ENCODE peak calls at places on chromosomes 7 and 10, in nine cellular contexts. One of them, this sample, is unnamed.

GRCh38 chr10:13709931-13710690 is 123.3 kb downstream of the PRPF18 start:
- DNase-seq in CD8-positive, alpha-beta T cell: no peak
- DNase-seq in ovary: no peak
- DNase-seq in thyroid gland: no peak
- DNase-seq in CD4-positive, alpha-beta T cell: no peak
- DNase-seq in H9: no peak
- DNase-seq in dorsolateral prefrontal cortex: no peak
- DNase-seq in PC-9: no peak
- DNase-seq in A549: no peak
- DNase-seq in this sample: no peak

GRCh38 chr7:6093375-6093774 is 62.2 kb downstream of the ANKRD61 start:
- DNase-seq in dorsolateral prefrontal cortex: no peak
- DNase-seq in A549: no peak
- DNase-seq in CD4-positive, alpha-beta T cell: no peak
- DNase-seq in H9: no peak
- DNase-seq in thyroid gland: no peak
- DNase-seq in CD8-positive, alpha-beta T cell: no peak
- DNase-seq in ovary: no peak
- DNase-seq in PC-9: no peak
- DNase-seq in this sample: no peak

GRCh38 chr10:16280595-16280994 is 156.2 kb upstream of the PTER start:
- DNase-seq in A549: no peak
- DNase-seq in dorsolateral prefrontal cortex: no peak
- DNase-seq in CD4-positive, alpha-beta T cell: no peak
- DNase-seq in CD8-positive, alpha-beta T cell: no peak
- DNase-seq in H9: no peak
- DNase-seq in ovary: no peak
- DNase-seq in PC-9: no peak
- DNase-seq in thyroid gland: no peak
- DNase-seq in this sample: no peak

GRCh38 chr10:113309791-113310190 is 243.1 kb upstream of the HABP2 start:
- DNase-seq in CD8-positive, alpha-beta T cell: no peak
- DNase-seq in PC-9: no peak
- DNase-seq in H9: no peak
- DNase-seq in thyroid gland: no peak
- DNase-seq in A549: no peak
- DNase-seq in dorsolateral prefrontal cortex: no peak
- DNase-seq in CD4-positive, alpha-beta T cell: no peak
- DNase-seq in ovary: no peak
- DNase-seq in this sample: no peak

GRCh38 chr10:78288716-78289115 is 255.1 kb downstream of the RPS24 start:
- DNase-seq in A549: no peak
- DNase-seq in thyroid gland: no peak
- DNase-seq in ovary: no peak
- DNase-seq in dorsolateral prefrontal cortex: no peak
- DNase-seq in H9: no peak
- DNase-seq in PC-9: no peak
- DNase-seq in CD8-positive, alpha-beta T cell: no peak
- DNase-seq in CD4-positive, alpha-beta T cell: no peak
- DNase-seq in this sample: no peak

GRCh38 chr7:90579181-90579688 is 16.9 kb upstream of the CDK14 start:
- DNase-seq in CD8-positive, alpha-beta T cell: no peak
- DNase-seq in thyroid gland: no peak
- DNase-seq in PC-9: peak; percentile 44
- DNase-seq in dorsolateral prefrontal cortex: no peak
- DNase-seq in H9: no peak
- DNase-seq in ovary: no peak
- DNase-seq in CD4-positive, alpha-beta T cell: no peak
- DNase-seq in A549: no peak
- DNase-seq in this sample: no peak

GRCh38 chr7:75955293-75955938 is 39.0 kb downstream of the TMEM120A start:
- DNase-seq in ovary: no peak
- DNase-seq in H9: no peak
- DNase-seq in thyroid gland: peak; percentile 79
- DNase-seq in dorsolateral prefrontal cortex: no peak
- DNase-seq in CD4-positive, alpha-beta T cell: no peak
- DNase-seq in CD8-positive, alpha-beta T cell: no peak
- DNase-seq in PC-9: no peak
- DNase-seq in A549: no peak
- DNase-seq in this sample: no peak

GRCh38 chr10:24901686-24902399 is 50.6 kb downstream of the PRTFDC1 start:
- DNase-seq in CD4-positive, alpha-beta T cell: no peak
- DNase-seq in CD8-positive, alpha-beta T cell: no peak
- DNase-seq in A549: peak; percentile 88
- DNase-seq in PC-9: peak; percentile 89
- DNase-seq in ovary: peak; percentile 35
- DNase-seq in H9: no peak
- DNase-seq in dorsolateral prefrontal cortex: peak; percentile 58
- DNase-seq in thyroid gland: no peak
- DNase-seq in this sample: peak; percentile 24

GRCh38 chr10:4344544-4344994 is 481.4 kb upstream of the AKR1E2 start:
- DNase-seq in H9: no peak
- DNase-seq in thyroid gland: peak; percentile 21
- DNase-seq in PC-9: peak; percentile 97
- DNase-seq in dorsolateral prefrontal cortex: peak; percentile 58
- DNase-seq in CD4-positive, alpha-beta T cell: no peak
- DNase-seq in ovary: peak; percentile 22
- DNase-seq in CD8-positive, alpha-beta T cell: no peak
- DNase-seq in A549: peak; percentile 92
- DNase-seq in this sample: no peak

GRCh38 chr7:104267701-104268368 is 60.0 kb upstream of the ORC5 start:
- DNase-seq in thyroid gland: no peak
- DNase-seq in H9: no peak
- DNase-seq in CD4-positive, alpha-beta T cell: no peak
- DNase-seq in ovary: no peak
- DNase-seq in dorsolateral prefrontal cortex: no peak
- DNase-seq in PC-9: no peak
- DNase-seq in CD8-positive, alpha-beta T cell: no peak
- DNase-seq in A549: peak; percentile 4
- DNase-seq in this sample: no peak

GRCh38 chr10:60868946-60869345 is 75.0 kb downstream of the RHOBTB1 start:
- DNase-seq in thyroid gland: no peak
- DNase-seq in dorsolateral prefrontal cortex: no peak
- DNase-seq in CD4-positive, alpha-beta T cell: no peak
- DNase-seq in CD8-positive, alpha-beta T cell: no peak
- DNase-seq in A549: no peak
- DNase-seq in ovary: no peak
- DNase-seq in PC-9: no peak
- DNase-seq in H9: no peak
- DNase-seq in this sample: no peak

DNA sequence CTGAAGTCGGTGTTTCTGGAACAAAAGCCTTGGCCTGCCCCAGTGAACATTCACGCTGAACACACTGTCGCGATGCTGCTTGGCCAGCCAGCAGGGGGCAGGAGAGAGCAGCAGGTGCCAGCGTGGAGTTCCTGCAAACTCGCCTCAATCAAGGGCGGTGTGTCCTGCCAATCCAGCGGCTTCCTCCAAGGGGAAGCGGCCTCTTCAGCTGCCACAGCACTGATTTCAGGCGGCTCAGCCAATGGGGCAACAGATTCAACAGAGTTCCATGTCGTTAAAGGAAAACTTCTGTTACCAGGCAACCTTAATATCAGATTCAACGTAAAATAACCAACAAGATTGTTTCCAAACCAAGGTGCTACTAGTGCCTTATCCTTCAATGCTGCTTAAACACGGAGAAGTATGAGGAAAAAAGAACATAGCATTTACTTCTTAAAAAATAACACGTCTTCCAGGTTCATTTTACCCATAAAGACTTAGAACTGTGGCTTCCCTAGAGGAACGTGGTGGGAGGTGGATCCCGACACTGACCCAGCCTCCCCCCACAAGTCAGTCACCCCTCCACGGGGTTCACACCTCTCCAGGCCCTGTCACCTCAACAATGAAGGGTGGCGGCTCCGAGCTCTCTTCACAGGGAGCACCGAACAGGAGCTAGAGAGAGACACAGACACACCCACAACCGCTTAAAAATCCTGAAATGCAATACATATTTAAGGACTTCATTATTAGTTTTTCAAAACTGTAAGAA is 178.2 kb downstream of the DIP2C start:
- DNase-seq in dorsolateral prefrontal cortex: peak; percentile 94
- DNase-seq in thyroid gland: peak; percentile 95
- DNase-seq in ovary: peak; percentile 93
- DNase-seq in CD8-positive, alpha-beta T cell: peak; percentile 82
- DNase-seq in PC-9: no peak
- DNase-seq in CD4-positive, alpha-beta T cell: peak; percentile 79
- DNase-seq in H9: peak; percentile 96
- DNase-seq in A549: peak; percentile 93
- DNase-seq in this sample: peak; percentile 82
- H3K27ac ChIP-seq in dorsolateral prefrontal cortex: peak overlapping the region; percentile 80
- H3K27ac ChIP-seq in thyroid gland: peak overlapping the region; percentile 33
- H3K27ac ChIP-seq in ovary: no peak overlapping the region
- H3K27ac ChIP-seq in CD8-positive, alpha-beta T cell: no peak overlapping the region
- H3K27ac ChIP-seq in PC-9: no peak overlapping the region
- H3K27ac ChIP-seq in CD4-positive, alpha-beta T cell: no peak overlapping the region
- H3K27ac ChIP-seq in H9: no peak overlapping the region
- H3K27ac ChIP-seq in A549: no peak overlapping the region
- H3K27ac ChIP-seq in this sample: no peak overlapping the region

DNA sequence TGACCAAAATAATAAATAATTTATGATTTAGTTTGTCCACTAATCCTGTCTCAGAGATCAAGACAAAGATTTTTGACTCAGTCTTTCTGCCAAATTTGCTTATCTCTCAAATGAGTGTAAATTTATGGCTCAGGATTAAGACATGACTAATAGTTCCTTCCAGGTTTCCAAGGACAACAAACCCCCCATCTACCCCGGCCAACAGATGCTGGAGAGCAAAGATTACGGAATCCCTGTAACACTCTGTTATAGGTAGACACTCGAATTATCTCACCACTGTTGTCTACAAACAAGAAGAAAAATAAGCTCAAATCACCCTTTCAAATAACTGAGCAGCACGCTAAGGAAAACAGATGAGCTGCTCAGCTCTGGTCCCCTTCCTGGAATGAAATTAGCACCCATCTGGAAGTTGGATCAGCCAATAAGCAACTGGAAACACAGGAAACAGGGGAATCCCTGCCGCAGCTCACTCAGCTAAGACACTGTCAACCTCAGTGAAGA is 56.8 kb upstream of the SVIL start:
- DNase-seq in A549: no peak
- DNase-seq in CD8-positive, alpha-beta T cell: no peak
- DNase-seq in dorsolateral prefrontal cortex: no peak
- DNase-seq in H9: no peak
- DNase-seq in CD4-positive, alpha-beta T cell: no peak
- DNase-seq in thyroid gland: no peak
- DNase-seq in ovary: no peak
- DNase-seq in PC-9: no peak
- DNase-seq in this sample: peak; percentile 36
- H3K27ac ChIP-seq in A549: no peak overlapping the region
- H3K27ac ChIP-seq in CD8-positive, alpha-beta T cell: no peak overlapping the region
- H3K27ac ChIP-seq in dorsolateral prefrontal cortex: no peak overlapping the region
- H3K27ac ChIP-seq in H9: peak overlapping the region; percentile 88
- H3K27ac ChIP-seq in CD4-positive, alpha-beta T cell: no peak overlapping the region
- H3K27ac ChIP-seq in thyroid gland: peak overlapping the region; percentile 90
- H3K27ac ChIP-seq in ovary: peak overlapping the region; percentile 31
- H3K27ac ChIP-seq in PC-9: no peak overlapping the region
- H3K27ac ChIP-seq in this sample: no peak overlapping the region

GRCh38 chr10:101007915-101008822 is 8.6 kb downstream of the LZTS2 start:
- DNase-seq in thyroid gland: no peak
- DNase-seq in dorsolateral prefrontal cortex: no peak
- DNase-seq in H9: no peak
- DNase-seq in CD8-positive, alpha-beta T cell: no peak
- DNase-seq in PC-9: no peak
- DNase-seq in CD4-positive, alpha-beta T cell: no peak
- DNase-seq in ovary: no peak
- DNase-seq in A549: no peak
- DNase-seq in this sample: no peak

GRCh38 chr10:101006593-101007098 is 7.0 kb downstream of the LZTS2 start:
- DNase-seq in CD8-positive, alpha-beta T cell: no peak
- DNase-seq in PC-9: no peak
- DNase-seq in dorsolateral prefrontal cortex: no peak
- DNase-seq in H9: no peak
- DNase-seq in CD4-positive, alpha-beta T cell: no peak
- DNase-seq in ovary: peak; percentile 65
- DNase-seq in thyroid gland: no peak
- DNase-seq in A549: no peak
- DNase-seq in this sample: no peak

GRCh38 chr10:101005361-101005760 is 5.8 kb downstream of the LZTS2 start:
- DNase-seq in A549: no peak
- DNase-seq in dorsolateral prefrontal cortex: no peak
- DNase-seq in PC-9: no peak
- DNase-seq in H9: no peak
- DNase-seq in ovary: no peak
- DNase-seq in CD8-positive, alpha-beta T cell: no peak
- DNase-seq in CD4-positive, alpha-beta T cell: no peak
- DNase-seq in thyroid gland: no peak
- DNase-seq in this sample: no peak

GRCh38 chr10:101007099-101007711 is 7.6 kb downstream of the LZTS2 start:
- DNase-seq in CD8-positive, alpha-beta T cell: no peak
- DNase-seq in dorsolateral prefrontal cortex: no peak
- DNase-seq in thyroid gland: peak; percentile 31
- DNase-seq in CD4-positive, alpha-beta T cell: no peak
- DNase-seq in H9: no peak
- DNase-seq in A549: no peak
- DNase-seq in PC-9: no peak
- DNase-seq in ovary: peak; percentile 70
- DNase-seq in this sample: no peak

GRCh38 chr10:101005869-101006567 is 6.4 kb downstream of the LZTS2 start:
- DNase-seq in thyroid gland: no peak
- DNase-seq in H9: no peak
- DNase-seq in dorsolateral prefrontal cortex: no peak
- DNase-seq in PC-9: no peak
- DNase-seq in CD4-positive, alpha-beta T cell: no peak
- DNase-seq in A549: no peak
- DNase-seq in CD8-positive, alpha-beta T cell: no peak
- DNase-seq in ovary: no peak
- DNase-seq in this sample: no peak
- H3K27ac ChIP-seq in thyroid gland: no peak overlapping the region
- H3K27ac ChIP-seq in H9: no peak overlapping the region
- H3K27ac ChIP-seq in dorsolateral prefrontal cortex: peak overlapping the region; percentile 96
- H3K27ac ChIP-seq in PC-9: no peak overlapping the region
- H3K27ac ChIP-seq in CD4-positive, alpha-beta T cell: no peak overlapping the region
- H3K27ac ChIP-seq in A549: no peak overlapping the region
- H3K27ac ChIP-seq in CD8-positive, alpha-beta T cell: no peak overlapping the region
- H3K27ac ChIP-seq in ovary: no peak overlapping the region
- H3K27ac ChIP-seq in this sample: no peak overlapping the region

GRCh38 chr10:31321396-31321941 is 2.5 kb downstream of the ZEB1 start:
- DNase-seq in CD4-positive, alpha-beta T cell: peak; percentile 21
- DNase-seq in CD8-positive, alpha-beta T cell: peak; percentile 59
- DNase-seq in PC-9: no peak
- DNase-seq in A549: no peak
- DNase-seq in ovary: no peak
- DNase-seq in dorsolateral prefrontal cortex: no peak
- DNase-seq in H9: no peak
- DNase-seq in thyroid gland: no peak
- DNase-seq in this sample: no peak
- H3K27ac ChIP-seq in CD4-positive, alpha-beta T cell: peak overlapping the region; percentile 98
- H3K27ac ChIP-seq in CD8-positive, alpha-beta T cell: peak overlapping the region; percentile 90
- H3K27ac ChIP-seq in PC-9: no peak overlapping the region
- H3K27ac ChIP-seq in A549: no peak overlapping the region
- H3K27ac ChIP-seq in ovary: no peak overlapping the region
- H3K27ac ChIP-seq in dorsolateral prefrontal cortex: peak overlapping the region; percentile 94
- H3K27ac ChIP-seq in H9: no peak overlapping the region
- H3K27ac ChIP-seq in thyroid gland: peak overlapping the region; percentile 98
- H3K27ac ChIP-seq in this sample: peak overlapping the region; percentile 82

GRCh38 chr10:6216916-6217315 is 14.2 kb downstream of the PFKFB3 start:
- DNase-seq in dorsolateral prefrontal cortex: no peak
- DNase-seq in thyroid gland: no peak
- DNase-seq in PC-9: no peak
- DNase-seq in CD8-positive, alpha-beta T cell: no peak
- DNase-seq in CD4-positive, alpha-beta T cell: no peak
- DNase-seq in H9: no peak
- DNase-seq in ovary: no peak
- DNase-seq in A549: no peak
- DNase-seq in this sample: no peak
- H3K27ac ChIP-seq in dorsolateral prefrontal cortex: peak overlapping the region; percentile 33
- H3K27ac ChIP-seq in thyroid gland: no peak overlapping the region
- H3K27ac ChIP-seq in PC-9: no peak overlapping the region
- H3K27ac ChIP-seq in CD8-positive, alpha-beta T cell: no peak overlapping the region
- H3K27ac ChIP-seq in CD4-positive, alpha-beta T cell: no peak overlapping the region
- H3K27ac ChIP-seq in H9: no peak overlapping the region
- H3K27ac ChIP-seq in ovary: no peak overlapping the region
- H3K27ac ChIP-seq in A549: peak overlapping the region; percentile 15
- H3K27ac ChIP-seq in this sample: no peak overlapping the region